ENCODE peak calls at places on chromosomes 13 and 19, in four cellular contexts. J is bronchial epithelial cell, D is IMR-90, U is fibroblast of pulmonary artery. Y is an unnamed sample.

GRCh38 chr19:290539-291521 is at the start of gene PLPP2:
- DNase-seq in J (no peak), D (no peak), U (peak; percentile 30), Y (no peak)

GRCh38 chr13:48504606-48505369 is 28.1 kb downstream of the RCBTB2 start:
- DNase-seq in J (peak; percentile 73), D (no peak), U (no peak), Y (no peak)

GRCh38 chr19:16661480-16662034 is 618 bp downstream of the TMEM38A start:
- DNase-seq in J (no peak), D (no peak), U (no peak), Y (no peak)

GRCh38 chr13:102035969-102036368 is 365.9 kb downstream of the FGF14 start:
- DNase-seq in J (no peak), D (no peak), U (no peak), Y (no peak)

GRCh38 chr19:34172661-34173144 is 399 bp downstream of the LSM14A start:
- DNase-seq in J (no peak), D (no peak), U (no peak), Y (no peak)

GRCh38 chr19:531753-532571 is at the start of gene CDC34:
- DNase-seq in J (no peak), D (no peak), U (no peak), Y (no peak)

GRCh38 chr13:95044452-95045205 is 256.6 kb downstream of the ABCC4 start:
- DNase-seq in J (no peak), D (no peak), U (no peak), Y (no peak)

GRCh38 chr19:34188388-34188787 is 16.1 kb downstream of the LSM14A start:
- DNase-seq in J (peak; percentile 8), D (no peak), U (peak; percentile 27), Y (no peak)

GRCh38 chr13:19169496-19169895 is 12.1 kb downstream of the TUBA3C start:
- DNase-seq in J (no peak), D (no peak), U (no peak), Y (no peak)

GRCh38 chr19:55071913-55072312 is 3.8 kb upstream of the EPS8L1 start:
- DNase-seq in J (no peak), D (no peak), U (no peak), Y (no peak)

Y was measured in HFFc6.